ENCODE peak calls at places on chromosomes 1 and 21, in eight cellular contexts. M, R, B, Q, Z, T, W and Y are unnamed samples.

GRCh38 chr1:183090386-183091006 is 67.3 kb downstream of the LAMC1 start:
- DNase-seq in M (peak), R (peak), B (peak), Q (no peak), Z (no peak), T (no peak), W (peak), Y (no peak)

GRCh38 chr1:203463469-203464062 is 12.0 kb upstream of the PRELP start:
- DNase-seq in M (no peak), R (peak), B (peak), Q (no peak), Z (peak), T (no peak), W (no peak), Y (no peak)

GRCh38 chr1:172566196-172566997 is 33.4 kb downstream of the SUCO start:
- DNase-seq in M (no peak), R (no peak), B (no peak), Q (no peak), Z (no peak), T (no peak), W (no peak), Y (no peak)

GRCh38 chr1:13677896-13678295 is 22.1 kb upstream of the PRDM2 start:
- DNase-seq in M (no peak), R (no peak), B (no peak), Q (no peak), Z (no peak), T (no peak), W (no peak), Y (no peak)

GRCh38 chr1:5388622-5389021 is 603.6 kb downstream of the NPHP4 start:
- DNase-seq in M (no peak), R (no peak), B (no peak), Q (no peak), Z (no peak), T (no peak), W (no peak), Y (no peak)

GRCh38 chr1:84266748-84267147 is 34.8 kb upstream of the SAMD13 start:
- DNase-seq in M (no peak), R (no peak), B (no peak), Q (no peak), Z (no peak), T (no peak), W (no peak), Y (no peak)

GRCh38 chr1:64476251-64476952 is 6.5 kb downstream of the CACHD1 start:
- DNase-seq in M (no peak), R (peak), B (peak), Q (no peak), Z (peak), T (no peak), W (peak), Y (no peak)

GRCh38 chr1:18557621-18558465 is 72.8 kb upstream of the PAX7 start:
- DNase-seq in M (no peak), R (no peak), B (no peak), Q (no peak), Z (peak), T (peak), W (no peak), Y (no peak)

GRCh38 chr1:219882755-219883154 is 45.6 kb downstream of the SLC30A10 start:
- DNase-seq in M (no peak), R (no peak), B (no peak), Q (no peak), Z (no peak), T (no peak), W (no peak), Y (no peak)

GRCh38 chr1:235532350-235532749 is 28.1 kb upstream of the B3GALNT2 start:
- DNase-seq in M (no peak), R (peak), B (peak), Q (no peak), Z (peak), T (no peak), W (no peak), Y (no peak)

GRCh38 chr21:23009360-23009759 is 2011.2 kb downstream of the NCAM2 start:
- DNase-seq in M (no peak), R (no peak), B (no peak), Q (no peak), Z (no peak), T (no peak), W (no peak), Y (no peak)

GRCh38 chr1:231419738-231420298 is 2.3 kb downstream of the EGLN1 start:
- DNase-seq in M (no peak), R (no peak), B (peak), Q (no peak), Z (peak), T (no peak), W (peak), Y (no peak)

GRCh38 chr21:17454315-17455027 is 58.4 kb upstream of the CXADR start:
- DNase-seq in M (peak), R (peak), B (peak), Q (no peak), Z (peak), T (peak), W (peak), Y (peak)

GRCh38 chr1:191025896-191026642 is 548.4 kb upstream of the BRINP3 start:
- DNase-seq in M (no peak), R (no peak), B (no peak), Q (no peak), Z (no peak), T (no peak), W (no peak), Y (no peak)

GRCh38 chr21:25776440-25776839 is 41.7 kb downstream of the GABPA start:
- DNase-seq in M (no peak), R (no peak), B (no peak), Q (no peak), Z (peak), T (no peak), W (no peak), Y (no peak)

GRCh38 chr1:166813508-166814223 is 25.6 kb upstream of the POGK start:
- DNase-seq in M (no peak), R (no peak), B (no peak), Q (no peak), Z (no peak), T (no peak), W (no peak), Y (no peak)

GRCh38 chr1:6599141-6599975 is 3.3 kb downstream of the KLHL21 start:
- DNase-seq in M (no peak), R (no peak), B (peak), Q (peak), Z (peak), T (no peak), W (no peak), Y (peak)

GRCh38 chr1:220123889-220124288 is 30.0 kb downstream of the IARS2 start:
- DNase-seq in M (no peak), R (peak), B (no peak), Q (peak), Z (no peak), T (no peak), W (no peak), Y (no peak)

GRCh38 chr1:63592536-63593302 is 492 bp upstream of the PGM1 start:
- DNase-seq in M (no peak), R (no peak), B (no peak), Q (no peak), Z (peak), T (no peak), W (no peak), Y (no peak)

GRCh38 chr1:167650266-167651160 is 20.5 kb downstream of the RCSD1 start:
- DNase-seq in M (no peak), R (no peak), B (no peak), Q (peak), Z (no peak), T (no peak), W (no peak), Y (no peak)

GRCh38 chr1:32989160-32989894 is 24.7 kb upstream of the RNF19B start:
- DNase-seq in M (peak), R (peak), B (peak), Q (no peak), Z (peak), T (no peak), W (peak), Y (no peak)

GRCh38 chr1:223248787-223249175 is 105.7 kb upstream of the TLR5 start:
- DNase-seq in M (no peak), R (no peak), B (no peak), Q (no peak), Z (no peak), T (no peak), W (no peak), Y (peak)

GRCh38 chr1:53557830-53558784 is 98.9 kb downstream of the DMRTB1 start:
- DNase-seq in M (no peak), R (no peak), B (no peak), Q (no peak), Z (no peak), T (peak), W (no peak), Y (no peak)

GRCh38 chr1:226643167-226643566 is 94.6 kb downstream of the STUM start:
- DNase-seq in M (peak), R (peak), B (peak), Q (no peak), Z (peak), T (peak), W (no peak), Y (no peak)
- H3K4me3 ChIP-seq in M (no peak), R (no peak), B (no peak), Q (no peak), Z (no peak), T (no peak), W (no peak), Y (no peak)

DNA sequence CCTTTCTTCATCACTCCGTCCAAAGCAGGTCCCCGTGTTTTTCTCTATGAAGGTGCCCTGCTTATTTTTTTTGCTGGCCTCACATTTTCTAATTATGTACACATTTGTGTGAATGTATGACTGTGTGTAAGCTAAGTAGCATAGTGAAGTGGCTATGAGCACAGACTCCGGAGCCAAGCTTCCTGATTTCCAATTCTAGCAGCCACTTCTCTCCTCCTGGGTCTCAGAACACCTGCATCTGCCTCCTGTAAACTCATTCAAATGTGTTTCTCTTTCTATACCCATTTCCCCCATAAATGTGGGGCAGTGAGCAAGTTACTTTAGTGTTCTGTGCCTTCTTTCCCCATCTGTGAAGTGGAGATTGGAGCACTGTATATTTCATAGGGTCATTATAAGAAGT is 2.1 kb downstream of the SLAMF6 start:
- DNase-seq in M (no peak), R (no peak), B (no peak), Q (no peak), Z (no peak), T (no peak), W (no peak), Y (peak)
- H3K4me3 ChIP-seq in M (no peak), R (no peak), B (no peak), Q (no peak), Z (no peak), T (no peak), W (no peak), Y (peak)

DNA sequence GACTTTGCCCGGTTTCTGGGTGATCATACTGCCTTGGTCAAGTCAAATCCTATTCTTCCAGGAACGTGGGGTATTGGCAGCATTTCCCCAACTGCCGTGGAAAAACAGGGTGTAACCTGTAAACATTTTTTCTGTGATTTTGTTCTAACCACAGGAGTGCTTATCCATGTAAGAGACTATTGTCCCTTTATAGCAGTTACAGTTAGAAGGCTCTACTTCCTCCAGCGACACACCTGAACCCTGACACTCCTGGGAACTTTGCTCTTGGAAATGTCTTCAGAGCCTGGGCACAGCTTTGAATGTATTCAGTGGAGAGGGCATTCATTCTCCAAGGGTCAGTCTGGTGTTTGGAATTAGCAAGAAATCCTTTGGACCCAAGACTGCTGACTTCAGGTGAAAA is 26.4 kb upstream of the ARHGEF10L start:
- DNase-seq in M (no peak), R (no peak), B (no peak), Q (no peak), Z (no peak), T (no peak), W (no peak), Y (no peak)
- H3K4me3 ChIP-seq in M (no peak), R (no peak), B (no peak), Q (no peak), Z (no peak), T (no peak), W (no peak), Y (no peak)

GRCh38 chr1:159943908-159944622 is 1.3 kb downstream of the IGSF9 start:
- DNase-seq in M (no peak), R (no peak), B (no peak), Q (no peak), Z (no peak), T (peak), W (no peak), Y (no peak)
- H3K4me3 ChIP-seq in M (no peak), R (no peak), B (no peak), Q (no peak), Z (no peak), T (no peak), W (no peak), Y (no peak)

DNA sequence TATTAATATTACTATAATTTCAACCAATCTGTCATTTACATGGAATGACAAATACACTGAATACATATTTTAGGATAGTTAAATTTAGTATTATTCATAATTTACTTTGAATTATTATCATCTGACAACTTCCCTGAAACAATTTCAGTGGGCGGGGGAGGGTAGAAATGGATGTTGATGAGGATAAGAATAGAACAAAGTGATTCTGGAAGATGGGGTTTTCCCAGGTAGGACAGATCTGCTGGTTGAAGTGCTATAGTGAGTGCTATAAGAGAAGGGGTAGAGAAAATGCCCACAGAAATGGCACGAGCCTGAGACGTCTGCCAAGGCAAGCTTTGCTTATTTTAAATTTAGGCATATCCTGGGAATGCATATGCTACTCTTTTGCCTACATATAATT is 3.2 kb downstream of the CFH start:
- DNase-seq in M (no peak), R (no peak), B (no peak), Q (no peak), Z (no peak), T (peak), W (peak), Y (no peak)
- H3K4me3 ChIP-seq in M (peak), R (peak), B (no peak), Q (peak), Z (peak), T (no peak), W (no peak), Y (no peak)

GRCh38 chr1:212686069-212686468 is 13.6 kb downstream of the BATF3 start:
- DNase-seq in M (no peak), R (no peak), B (no peak), Q (no peak), Z (no peak), T (no peak), W (no peak), Y (no peak)
- H3K4me3 ChIP-seq in M (no peak), R (no peak), B (no peak), Q (no peak), Z (no peak), T (no peak), W (no peak), Y (no peak)

DNA sequence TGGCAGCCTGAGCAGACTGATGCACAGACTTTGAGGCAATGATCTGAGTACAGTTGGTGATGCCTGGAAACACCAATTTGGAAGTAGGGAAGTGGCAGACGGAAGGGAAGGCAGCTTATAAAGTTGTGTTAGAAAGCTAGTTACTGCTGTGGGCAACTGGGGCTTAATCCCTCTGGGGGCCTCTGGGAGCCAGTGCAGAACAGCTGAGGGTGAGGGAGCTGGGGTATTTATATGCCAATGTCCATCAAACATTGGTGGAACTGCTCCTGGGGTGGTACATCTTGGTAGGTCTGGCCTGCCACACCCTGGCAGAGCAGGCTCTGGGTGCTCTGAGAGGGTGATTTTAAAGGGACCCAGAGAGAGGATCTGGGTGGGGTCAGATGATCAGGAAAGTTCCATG is 28.1 kb downstream of the TNFRSF8 start:
- DNase-seq in M (no peak), R (no peak), B (no peak), Q (no peak), Z (no peak), T (no peak), W (no peak), Y (no peak)
- H3K4me3 ChIP-seq in M (no peak), R (no peak), B (no peak), Q (no peak), Z (no peak), T (no peak), W (no peak), Y (no peak)

DNA sequence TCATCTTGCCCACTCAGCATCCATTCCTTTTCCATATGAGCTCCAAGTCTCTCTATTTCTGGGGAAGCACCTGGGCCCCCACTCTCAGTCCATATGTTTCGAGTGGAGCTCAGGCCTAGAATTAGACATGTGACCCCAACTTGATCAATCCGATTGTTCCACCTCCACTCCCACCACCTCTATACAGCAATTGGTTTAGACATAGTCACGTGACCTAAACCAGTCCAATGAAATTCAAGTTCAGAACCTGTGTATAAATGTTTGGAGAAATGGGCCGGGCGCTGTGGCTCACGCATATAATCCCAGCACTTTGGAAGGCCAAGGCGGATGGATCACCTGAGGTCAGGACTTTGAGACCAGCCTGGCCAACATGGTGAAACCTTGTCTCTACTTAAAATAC is 29.6 kb upstream of the CLIC4 start:
- DNase-seq in M (no peak), R (no peak), B (no peak), Q (no peak), Z (no peak), T (no peak), W (no peak), Y (no peak)
- H3K4me3 ChIP-seq in M (no peak), R (no peak), B (no peak), Q (no peak), Z (no peak), T (no peak), W (no peak), Y (no peak)

DNA sequence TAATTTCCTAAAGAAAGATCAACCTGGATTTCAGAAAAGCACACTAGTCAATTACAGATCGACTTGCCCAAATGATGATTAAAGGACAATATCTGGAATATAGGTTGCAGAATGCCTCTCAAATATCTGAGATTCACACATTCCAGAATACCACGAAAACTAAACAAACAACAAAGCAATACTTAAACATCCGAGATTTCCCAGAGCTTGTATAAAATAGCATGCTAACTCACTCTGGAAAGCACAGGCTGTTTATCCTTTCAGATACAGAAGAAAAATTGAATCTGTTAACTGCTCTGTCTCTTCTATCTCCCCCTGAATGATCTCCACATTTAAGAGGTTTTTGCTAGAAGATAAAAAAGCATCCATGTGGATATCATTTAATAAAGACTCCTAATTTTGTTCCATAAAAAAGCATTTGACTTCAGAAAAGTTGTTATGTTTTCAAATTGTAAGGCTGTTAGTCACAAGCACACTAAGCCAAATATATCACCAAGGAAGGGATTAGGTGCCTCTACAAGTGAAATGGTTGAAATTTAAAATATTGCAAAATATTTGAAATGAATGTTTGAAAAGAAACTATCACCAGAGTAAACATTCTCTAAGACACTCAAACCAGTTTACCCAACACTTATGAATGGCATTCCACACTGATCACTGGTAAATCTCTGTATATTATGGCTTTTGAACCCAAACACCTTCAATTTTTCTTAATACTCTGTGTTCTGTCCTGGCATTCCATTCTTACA is 865.1 kb upstream of the ADAMTS5 start:
- DNase-seq in M (no peak), R (peak), B (peak), Q (no peak), Z (peak), T (no peak), W (no peak), Y (no peak)
- H3K4me3 ChIP-seq in M (no peak), R (no peak), B (no peak), Q (no peak), Z (no peak), T (no peak), W (no peak), Y (no peak)

DNA sequence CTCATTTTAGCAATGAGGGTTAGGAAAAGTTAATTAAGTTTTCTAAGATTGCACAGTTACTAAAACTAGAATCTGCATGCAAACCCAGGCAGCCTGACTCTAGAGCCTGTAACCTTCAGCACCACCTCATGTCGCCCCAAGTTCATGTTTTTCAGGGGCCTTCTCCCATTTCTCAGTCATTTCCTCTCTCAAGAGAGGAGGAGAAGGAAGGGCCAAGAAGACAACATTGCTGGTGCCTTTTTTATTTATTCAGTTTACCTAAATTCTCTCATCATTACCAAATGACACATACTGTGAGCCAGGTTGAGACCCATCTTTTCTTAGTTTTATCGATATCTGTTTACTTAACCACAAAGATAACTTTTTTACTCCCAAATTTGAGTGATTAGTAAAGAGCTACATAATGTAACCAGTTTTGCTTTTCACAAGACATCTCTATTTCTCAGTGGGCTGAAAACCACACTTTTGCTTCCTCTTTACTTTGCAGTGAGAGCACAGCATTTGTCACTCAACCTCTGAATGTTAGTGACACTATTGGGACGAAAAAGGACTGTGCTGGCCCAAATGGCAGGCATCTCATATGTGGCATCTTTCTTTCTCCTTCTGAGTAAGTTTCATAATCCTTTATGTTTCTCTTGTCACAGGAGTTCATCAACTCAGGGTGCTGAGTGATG is at the start of gene CD101:
- DNase-seq in M (no peak), R (no peak), B (no peak), Q (no peak), Z (no peak), T (no peak), W (no peak), Y (no peak)
- H3K4me3 ChIP-seq in M (no peak), R (no peak), B (no peak), Q (no peak), Z (no peak), T (no peak), W (no peak), Y (no peak)